ENCODE peak calls at places on chromosomes 2 and 18, in nine cellular contexts. M, I, C, Y, G, Q, R, E and A are unnamed samples.

GRCh38 chr2:214856116-214856515 is 46.6 kb upstream of the BARD1 start:
- DNase-seq in E (peak; percentile 22), R (no peak), Q (no peak), G (no peak), M (peak; percentile 2), I (peak; percentile 76), C (no peak), Y (no peak), A (no peak)

GRCh38 chr2:63050186-63050915 is at the start of gene OTX1:
- DNase-seq in R (no peak), Q (no peak), C (no peak), E (peak; percentile 49), I (peak; percentile 30), Y (peak; percentile 85), G (peak; percentile 56), M (peak; percentile 75), A (no peak)

GRCh38 chr2:237538001-237538720 is 28.2 kb upstream of the PRLH start:
- DNase-seq in E (no peak), Y (no peak), Q (no peak), R (no peak), G (no peak), C (no peak), M (peak; percentile 11), I (no peak), A (no peak)

GRCh38 chr18:48385595-48385994 is 23.6 kb downstream of the ZBTB7C start:
- DNase-seq in C (no peak), M (no peak), R (no peak), E (no peak), G (no peak), I (no peak), Y (no peak), Q (no peak), A (no peak)

GRCh38 chr2:164843346-164843841 is 1.8 kb upstream of the COBLL1 start:
- DNase-seq in G (no peak), R (no peak), C (no peak), I (no peak), E (peak; percentile 54), Y (no peak), M (peak; percentile 70), Q (no peak), A (no peak)

GRCh38 chr18:47795448-47795843 is 135.0 kb downstream of the SMAD2 start:
- DNase-seq in Q (no peak), I (no peak), Y (no peak), E (peak; percentile 18), M (no peak), G (no peak), C (no peak), R (peak; percentile 55), A (no peak)

GRCh38 chr18:8754995-8755955 is 49.9 kb downstream of the MTCL1 start:
- DNase-seq in E (peak; percentile 78), C (no peak), R (no peak), I (peak; percentile 92), M (peak; percentile 77), Q (no peak), Y (peak; percentile 44), G (no peak), A (no peak)

GRCh38 chr2:119914266-119914665 is 98.6 kb upstream of the EPB41L5 start:
- DNase-seq in C (no peak), I (peak; percentile 25), E (no peak), Y (no peak), M (no peak), G (no peak), Q (no peak), R (no peak), A (no peak)

GRCh38 chr2:10514287-10514686 is 66.2 kb upstream of the ODC1 start:
- DNase-seq in R (no peak), G (no peak), C (no peak), M (no peak), Q (no peak), I (no peak), Y (no peak), E (no peak), A (no peak)

GRCh38 chr2:101151141-101151858 is at the start of gene TBC1D8:
- DNase-seq in M (peak; percentile 93), C (peak; percentile 51), E (peak; percentile 76), I (peak; percentile 75), G (peak; percentile 49), Y (peak; percentile 53), Q (peak; percentile 38), R (peak; percentile 91), A (peak; percentile 67)

GRCh38 chr18:59565957-59566356 is 131.3 kb downstream of the CCBE1 start:
- DNase-seq in C (no peak), R (no peak), G (no peak), Y (no peak), E (peak; percentile 12), Q (no peak), M (no peak), I (peak; percentile 16), A (no peak)

GRCh38 chr2:62147610-62148301 is 48.2 kb upstream of the B3GNT2 start:
- DNase-seq in Y (no peak), M (peak; percentile 72), C (no peak), Q (no peak), I (peak; percentile 72), E (peak; percentile 98), G (no peak), R (no peak), A (no peak)

GRCh38 chr2:152240559-152241231 is 65.1 kb upstream of the STAM2 start:
- DNase-seq in G (no peak), Y (no peak), C (no peak), E (peak; percentile 88), I (peak; percentile 53), Q (no peak), M (peak; percentile 87), R (no peak), A (no peak)

GRCh38 chr18:10062941-10063300 is 149.1 kb downstream of the VAPA start:
- DNase-seq in G (no peak), M (no peak), I (no peak), Q (no peak), E (no peak), Y (no peak), R (no peak), C (no peak), A (no peak)

GRCh38 chr18:10563886-10564285 is 38.1 kb downstream of the NAPG start:
- DNase-seq in Q (no peak), G (no peak), E (no peak), R (no peak), Y (no peak), I (peak; percentile 33), C (no peak), M (no peak), A (no peak)

GRCh38 chr2:19667085-19667484 is 234.7 kb downstream of the TTC32 start:
- DNase-seq in G (peak; percentile 41), Y (no peak), R (no peak), E (peak; percentile 72), Q (no peak), C (no peak), M (peak; percentile 71), I (peak; percentile 50), A (no peak)
- TF ChIP-seq CTCF in G (peak; percentile 53), Y (no peak), R (peak; percentile 20), E (peak; percentile 29), Q (no peak), C (no peak), M (peak; percentile 20), I (peak; percentile 46), A (no peak)

GRCh38 chr2:169839954-169840746 is 12.9 kb downstream of the UBR3 start:
- DNase-seq in G (no peak), R (no peak), M (no peak), Y (no peak), I (no peak), E (peak; percentile 20), C (no peak), Q (no peak), A (no peak)
- TF ChIP-seq CTCF in G (no peak), R (no peak), M (no peak), Y (no peak), I (no peak), E (no peak), C (no peak), Q (no peak), A (no peak)

DNA sequence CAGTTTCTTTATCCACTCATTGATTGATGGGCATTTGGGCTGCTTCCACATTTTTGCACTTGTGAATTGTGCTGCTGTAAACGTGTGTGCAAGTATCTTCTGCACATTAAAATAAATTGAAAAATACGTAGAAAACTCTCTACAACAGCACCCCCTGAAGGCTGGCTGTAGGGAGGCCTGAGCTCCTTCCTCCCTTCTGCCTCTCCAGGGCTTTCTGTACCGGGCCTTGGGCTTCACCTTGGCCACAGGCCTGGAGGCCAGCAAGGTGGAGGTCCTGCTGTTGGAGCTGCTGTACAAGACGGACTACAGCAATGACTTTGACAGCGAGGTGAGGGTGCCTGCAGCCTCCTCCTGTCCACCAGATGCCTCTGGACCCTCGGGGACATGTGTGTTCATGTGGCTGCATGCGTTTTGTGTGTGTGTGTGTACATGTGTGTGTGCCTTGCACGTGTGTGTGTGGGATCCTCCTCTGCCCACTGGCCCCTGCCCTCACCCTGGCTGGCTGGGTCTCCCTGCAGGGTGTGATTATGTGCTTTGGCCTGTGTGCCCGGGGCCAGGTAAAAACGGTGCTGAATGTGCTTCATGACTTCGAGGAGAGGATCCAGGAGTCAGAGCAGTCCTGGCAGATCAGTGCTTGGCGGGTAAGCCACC is 29.2 kb downstream of the MROH2A start:
- DNase-seq in E (no peak), I (no peak), M (no peak), G (no peak), C (no peak), Q (no peak), R (peak; percentile 42), Y (no peak), A (no peak)
- TF ChIP-seq CTCF in E (no peak), I (no peak), M (no peak), G (peak; percentile 30), C (no peak), Q (no peak), R (no peak), Y (no peak), A (no peak)

DNA sequence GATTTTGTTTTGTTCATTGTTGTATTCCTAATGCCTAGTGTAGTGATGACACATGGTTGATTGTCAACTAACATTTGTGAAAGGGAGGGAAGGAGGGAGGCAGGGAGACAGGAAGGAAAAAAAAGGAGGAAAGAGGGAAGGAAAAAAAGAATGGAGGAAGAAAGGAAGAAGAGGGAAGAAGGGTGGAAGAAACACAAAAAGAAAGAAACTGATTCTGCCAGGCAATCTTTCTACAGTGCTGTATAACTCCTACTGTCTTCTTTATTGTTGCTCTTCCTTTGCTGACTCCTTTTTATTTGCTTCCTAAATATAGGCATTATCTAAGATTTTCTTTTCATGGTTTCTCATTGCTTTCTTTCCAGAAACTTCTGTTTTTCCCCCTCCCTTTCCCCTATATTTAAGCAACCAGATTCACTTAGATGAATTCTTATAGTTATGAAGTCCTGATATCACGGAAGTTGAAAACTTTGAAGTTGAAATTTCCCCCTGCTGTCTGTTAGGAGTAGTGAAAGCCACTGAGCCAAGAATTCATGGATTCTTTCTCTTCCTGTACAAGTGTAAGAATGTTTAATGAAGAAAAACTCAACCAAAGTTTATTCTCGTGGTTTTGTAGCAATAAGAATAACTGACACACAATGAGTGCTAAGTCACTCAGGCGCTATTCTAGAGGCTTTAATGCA is 305.1 kb upstream of the FSHR start:
- DNase-seq in M (no peak), Q (no peak), I (no peak), Y (no peak), R (no peak), C (no peak), E (no peak), G (no peak), A (no peak)
- TF ChIP-seq CTCF in M (no peak), Q (no peak), I (no peak), Y (no peak), R (no peak), C (no peak), E (peak; percentile 7), G (no peak), A (no peak)